ENCODE peak calls at places on chromosomes 6 and 20, in six cellular contexts. E is RCC 7860, U is hippocampal formation, Y is esophagus squamous epithelium, Q is GM03348, T is SW 1271. R is an unnamed sample.

GRCh38 chr6:105759946-105760345 is 326.2 kb upstream of the PRDM1 start:
- DNase-seq in Y (no peak), U (no peak), E (peak), T (no peak), Q (peak), R (no peak)

GRCh38 chr6:27545271-27546046 is 72.6 kb upstream of the ZNF184 start:
- DNase-seq in Y (no peak), Q (no peak), E (no peak), U (no peak), T (no peak), R (no peak)

GRCh38 chr6:37365791-37366190 is 12.0 kb downstream of the RNF8 start:
- DNase-seq in Q (no peak), U (no peak), Y (no peak), T (peak), E (no peak), R (peak)

GRCh38 chr20:62131560-62132320 is 9.5 kb downstream of the LSM14B start:
- DNase-seq in E (no peak), Q (no peak), T (no peak), Y (no peak), U (no peak), R (no peak)

GRCh38 chr20:61748376-61748775 is 317.3 kb downstream of the TAF4 start:
- DNase-seq in Y (no peak), E (no peak), Q (peak), U (no peak), T (no peak), R (no peak)

GRCh38 chr20:17504898-17505663 is 26.1 kb downstream of the BFSP1 start:
- DNase-seq in E (peak), Y (no peak), Q (peak), U (peak), T (peak), R (peak)

GRCh38 chr20:36351937-36352336 is 45.8 kb downstream of the DLGAP4 start:
- DNase-seq in Q (no peak), E (no peak), T (no peak), U (no peak), Y (no peak), R (no peak)

GRCh38 chr20:57613481-57613921 is 6.7 kb downstream of the ZBP1 start:
- DNase-seq in Q (no peak), U (no peak), T (no peak), E (no peak), Y (no peak), R (no peak)

GRCh38 chr6:157562997-157563396 is 182.0 kb downstream of the ZDHHC14 start:
- DNase-seq in T (no peak), E (no peak), Y (no peak), Q (no peak), U (no peak), R (no peak)

GRCh38 chr6:141562181-141562800 is 570.4 kb upstream of the GJE1 start:
- DNase-seq in E (no peak), T (no peak), Y (no peak), Q (peak), U (peak), R (no peak)

GRCh38 chr6:117072134-117072533 is 193.2 kb upstream of the VGLL2 start:
- DNase-seq in Y (no peak), E (no peak), T (no peak), Q (no peak), U (no peak), R (no peak)

GRCh38 chr6:63636516-63636968 is 940 bp downstream of the PHF3 start:
- DNase-seq in U (peak), E (peak), Y (no peak), Q (peak), T (peak), R (peak)

GRCh38 chr20:20076297-20077065 is 24.1 kb downstream of the CFAP61 start:
- DNase-seq in Y (no peak), U (peak), Q (peak), T (no peak), E (no peak), R (no peak)

GRCh38 chr6:101454106-101454676 is 60.7 kb downstream of the GRIK2 start:
- DNase-seq in E (no peak), U (no peak), Y (no peak), T (no peak), Q (no peak), R (no peak)

GRCh38 chr6:114783083-114783482 is 440.3 kb upstream of the HS3ST5 start:
- DNase-seq in T (no peak), U (no peak), Q (no peak), Y (no peak), E (no peak), R (no peak)

GRCh38 chr6:127641905-127642304 is 64.9 kb downstream of the C6orf58 start:
- DNase-seq in E (peak), Y (no peak), T (peak), U (no peak), Q (peak), R (peak)

GRCh38 chr20:47272893-47273590 is 83.5 kb downstream of the ZMYND8 start:
- DNase-seq in T (peak), E (peak), U (peak), Q (peak), Y (no peak), R (peak)

GRCh38 chr6:149913085-149913484 is 9.8 kb downstream of the RAET1G start:
- DNase-seq in U (no peak), T (no peak), E (no peak), Y (no peak), Q (no peak), R (no peak)

GRCh38 chr6:131156411-131156810 is 21.1 kb downstream of the AKAP7 start:
- DNase-seq in T (no peak), Q (no peak), E (no peak), Y (no peak), U (no peak), R (no peak)

GRCh38 chr6:106849676-106850332 is 124.7 kb downstream of the CD24 start:
- DNase-seq in E (no peak), T (no peak), Y (no peak), Q (no peak), U (no peak), R (no peak)

GRCh38 chr20:58553841-58554240 is 38.6 kb upstream of the APCDD1L start:
- DNase-seq in E (no peak), T (no peak), U (no peak), Q (peak), Y (no peak), R (no peak)

GRCh38 chr6:20839624-20840023 is 305.4 kb downstream of the CDKAL1 start:
- DNase-seq in Y (no peak), Q (no peak), U (no peak), T (no peak), E (no peak), R (no peak)

GRCh38 chr6:144478487-144478886 is 193.4 kb downstream of the UTRN start:
- DNase-seq in U (peak), Y (no peak), Q (peak), E (no peak), T (no peak), R (no peak)

GRCh38 chr6:163354779-163355431 is 59.6 kb upstream of the QKI start:
- DNase-seq in Q (peak), Y (no peak), U (peak), T (no peak), E (peak), R (no peak)

GRCh38 chr6:151349651-151350270 is 41.6 kb downstream of the ZBTB2 start:
- DNase-seq in T (peak), Y (no peak), Q (no peak), U (no peak), E (no peak), R (peak)

GRCh38 chr6:28643017-28643740 is 117.5 kb downstream of the GPX5 start:
- DNase-seq in Y (no peak), U (no peak), Q (peak), E (peak), T (peak), R (peak)

GRCh38 chr6:26044140-26045045 is 42.8 kb upstream of the HFE start:
- DNase-seq in Q (no peak), E (no peak), T (no peak), Y (no peak), U (no peak), R (no peak)

GRCh38 chr6:90887764-90888163 is 300.9 kb upstream of the MAP3K7 start:
- DNase-seq in Y (no peak), Q (no peak), U (no peak), T (no peak), E (no peak), R (no peak)

GRCh38 chr6:112061605-112062004 is 7.7 kb downstream of the CCN6 start:
- DNase-seq in Y (no peak), T (no peak), Q (peak), U (no peak), E (no peak), R (no peak)

GRCh38 chr20:23042270-23042669 is 7.2 kb downstream of the SSTR4 start:
- DNase-seq in U (no peak), Q (no peak), Y (no peak), E (no peak), T (no peak), R (no peak)

GRCh38 chr6:100353276-100354015 is 111.3 kb downstream of the SIM1 start:
- DNase-seq in Q (peak), U (no peak), T (no peak), E (no peak), Y (no peak), R (no peak)

GRCh38 chr6:30647802-30648460 is 998 bp downstream of the C6orf136 start:
- DNase-seq in U (no peak), E (no peak), Y (no peak), Q (no peak), T (peak), R (peak)

GRCh38 chr6:50990750-50991446 is 172.2 kb downstream of the TFAP2B start:
- DNase-seq in T (no peak), E (peak), Y (no peak), Q (no peak), U (no peak), R (no peak)

R was measured in NCI-H1694 treated with DMSO at 0.1 percent for 48 hours.